ENCODE peak calls at places on chromosome 9, in ten cellular contexts. N, Y, K, Q, X, J, R, V, L and B are unnamed samples.

GRCh38 chr9:124852829-124853531 is at the start of gene WDR38:
- DNase-seq in N (peak), Y (peak), K (peak), Q (no peak), X (no peak), J (peak), R (peak), V (peak), L (peak), B (no peak)

GRCh38 chr9:70494221-70494620 is 79.8 kb upstream of the KLF9 start:
- DNase-seq in N (no peak), Y (peak), K (no peak), Q (no peak), X (no peak), J (no peak), R (no peak), V (no peak), L (no peak), B (no peak)

GRCh38 chr9:133384736-133385321 is 8.7 kb downstream of the STKLD1 start:
- DNase-seq in N (no peak), Y (no peak), K (no peak), Q (no peak), X (no peak), J (no peak), R (no peak), V (no peak), L (no peak), B (no peak)

GRCh38 chr9:133725886-133726285 is 12.3 kb downstream of the SARDH start:
- DNase-seq in N (no peak), Y (peak), K (no peak), Q (no peak), X (no peak), J (no peak), R (no peak), V (no peak), L (no peak), B (no peak)

GRCh38 chr9:120351106-120351505 is 228.9 kb downstream of the CDK5RAP2 start:
- DNase-seq in N (no peak), Y (no peak), K (no peak), Q (no peak), X (no peak), J (no peak), R (no peak), V (no peak), L (no peak), B (no peak)

GRCh38 chr9:12289711-12290110 is 403.5 kb upstream of the TYRP1 start:
- DNase-seq in N (no peak), Y (no peak), K (no peak), Q (no peak), X (no peak), J (no peak), R (no peak), V (no peak), L (no peak), B (no peak)

GRCh38 chr9:91443994-91444392 is 20.4 kb upstream of the NFIL3 start:
- DNase-seq in N (no peak), Y (no peak), K (no peak), Q (no peak), X (no peak), J (no peak), R (no peak), V (no peak), L (no peak), B (no peak)

GRCh38 chr9:97307091-97307490 is 368 bp upstream of the CCDC180 start:
- DNase-seq in N (peak), Y (peak), K (peak), Q (no peak), X (peak), J (peak), R (peak), V (peak), L (peak), B (peak)

DNA sequence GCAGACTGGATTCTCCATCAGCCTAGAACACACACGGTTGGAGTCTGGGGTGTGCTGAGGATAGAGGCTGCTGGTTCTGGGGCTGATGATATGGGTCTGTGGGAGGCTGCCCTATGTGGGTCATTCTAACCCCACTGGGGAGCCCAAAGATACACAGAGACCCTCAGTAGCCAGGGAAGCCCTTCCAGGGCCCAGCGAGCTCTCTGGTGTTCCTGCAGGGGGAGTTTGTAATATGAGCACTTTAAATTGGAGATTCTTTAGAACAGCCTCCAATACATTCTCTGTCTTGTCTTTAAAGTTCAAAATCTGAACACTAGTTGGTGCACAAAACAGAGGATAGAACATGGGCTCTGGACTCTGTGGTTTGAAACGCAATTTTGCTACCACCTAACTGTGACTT is 2.4 kb downstream of the ACTL7A start:
- DNase-seq in N (peak), Y (no peak), K (no peak), Q (no peak), X (no peak), J (no peak), R (no peak), V (no peak), L (no peak), B (no peak)
- TF ChIP-seq CTCF in N (peak), Y (no peak), K (no peak), Q (no peak), X (no peak), J (no peak), R (no peak), V (peak), L (no peak), B (peak)

DNA sequence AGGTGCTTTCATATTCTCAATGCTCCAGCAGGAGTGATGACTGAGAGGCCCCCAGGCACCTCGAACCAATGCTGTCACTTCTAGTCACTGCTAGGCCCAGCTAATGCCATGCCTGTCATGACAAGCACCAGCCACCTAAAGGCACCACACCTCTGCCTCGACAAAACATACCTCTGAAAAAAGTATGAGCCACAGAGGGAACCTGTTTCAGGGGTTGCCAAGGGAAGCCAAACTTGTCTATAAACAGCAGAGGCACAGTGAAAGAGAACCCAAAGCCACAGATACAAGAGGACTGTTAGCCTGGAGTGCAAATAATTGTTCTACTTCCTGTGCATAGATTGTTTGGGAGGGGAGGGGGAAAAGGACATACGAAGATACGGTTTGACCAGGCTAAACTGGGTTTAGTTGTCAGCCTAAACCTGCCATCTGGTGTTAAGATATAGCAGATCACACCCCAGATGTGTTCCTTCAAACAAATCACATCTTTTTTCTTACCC is 45.9 kb downstream of the BNC2 start:
- DNase-seq in N (peak), Y (no peak), K (peak), Q (no peak), X (no peak), J (peak), R (no peak), V (no peak), L (no peak), B (peak)
- TF ChIP-seq CTCF in N (peak), Y (peak), K (no peak), Q (no peak), X (no peak), J (no peak), R (no peak), V (peak), L (no peak), B (peak)

DNA sequence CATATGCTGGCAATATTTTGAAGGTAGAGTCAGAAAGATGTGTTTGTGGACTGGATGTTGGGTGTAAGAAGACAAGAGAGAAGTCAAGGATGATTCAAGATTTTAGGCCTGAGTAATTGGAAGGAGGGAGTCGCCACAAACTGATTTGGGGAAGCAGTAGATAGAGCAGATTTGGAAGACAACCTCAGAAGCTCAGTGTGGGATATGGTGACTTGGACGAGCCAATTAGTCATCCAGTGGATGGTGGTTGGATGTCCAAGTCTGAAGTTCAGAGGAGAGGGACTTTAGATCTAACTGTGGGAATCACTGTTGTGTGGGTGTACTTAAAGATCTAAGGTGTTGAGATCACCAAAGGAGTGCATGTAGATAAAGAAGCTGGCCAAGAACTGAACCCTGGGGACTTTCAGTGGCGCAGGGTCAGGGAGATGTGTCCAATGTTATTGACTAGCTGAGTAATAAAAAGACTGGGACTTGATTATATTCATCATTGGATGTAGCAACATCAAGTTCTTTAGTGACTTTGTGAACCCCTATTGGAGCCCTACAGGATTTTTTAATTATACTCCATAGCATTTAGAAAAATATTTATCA is 2.3 kb downstream of the IDNK start:
- DNase-seq in N (no peak), Y (no peak), K (no peak), Q (no peak), X (no peak), J (no peak), R (no peak), V (no peak), L (no peak), B (no peak)
- TF ChIP-seq CTCF in N (no peak), Y (no peak), K (no peak), Q (no peak), X (no peak), J (no peak), R (no peak), V (no peak), L (no peak), B (no peak)

GRCh38 chr9:76759726-76760125 is 4.5 kb upstream of the PCA3 start:
- DNase-seq in N (no peak), Y (no peak), K (no peak), Q (no peak), X (no peak), J (no peak), R (peak), V (no peak), L (no peak), B (no peak)

GRCh38 chr9:76764138-76764537 is at the start of gene PCA3:
- DNase-seq in N (no peak), Y (no peak), K (no peak), Q (no peak), X (no peak), J (no peak), R (no peak), V (no peak), L (no peak), B (no peak)

GRCh38 chr9:76757274-76757673 is 7.0 kb upstream of the PCA3 start:
- DNase-seq in N (no peak), Y (no peak), K (no peak), Q (no peak), X (no peak), J (no peak), R (no peak), V (no peak), L (no peak), B (no peak)

GRCh38 chr9:76758476-76758875 is 5.8 kb upstream of the PCA3 start:
- DNase-seq in N (no peak), Y (no peak), K (no peak), Q (no peak), X (no peak), J (no peak), R (no peak), V (no peak), L (no peak), B (no peak)

DNA sequence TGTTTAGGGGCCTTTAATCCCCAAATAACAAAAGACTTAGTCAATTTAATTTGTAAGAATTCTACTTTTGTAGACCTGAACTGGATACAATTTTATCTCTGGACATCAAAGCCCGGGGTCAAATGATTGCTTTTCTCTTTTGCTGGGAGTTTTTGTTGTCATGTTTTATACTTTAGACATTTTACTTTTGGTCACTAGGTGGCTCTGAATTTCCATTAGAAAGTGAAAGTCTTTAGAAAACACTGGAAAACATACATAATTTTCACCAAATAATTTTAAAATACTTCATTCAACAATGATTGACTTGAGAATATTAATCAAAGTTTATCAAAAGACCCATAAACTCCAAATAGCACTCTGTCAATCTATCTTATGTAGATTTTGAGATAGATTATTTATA is 2.8 kb upstream of the PCA3 start:
- DNase-seq in N (peak), Y (no peak), K (no peak), Q (no peak), X (no peak), J (peak), R (no peak), V (no peak), L (no peak), B (no peak)
- TF ChIP-seq CTCF in N (peak), Y (no peak), K (peak), Q (peak), X (peak), J (peak), R (peak), V (peak), L (no peak), B (peak)

GRCh38 chr9:15513335-15513734 is 2.6 kb upstream of the PSIP1 start:
- DNase-seq in N (peak), Y (no peak), K (peak), Q (no peak), X (no peak), J (peak), R (no peak), V (peak), L (peak), B (no peak)
- TF ChIP-seq CTCF in N (peak), Y (no peak), K (no peak), Q (peak), X (no peak), J (no peak), R (no peak), V (peak), L (no peak), B (peak)

DNA sequence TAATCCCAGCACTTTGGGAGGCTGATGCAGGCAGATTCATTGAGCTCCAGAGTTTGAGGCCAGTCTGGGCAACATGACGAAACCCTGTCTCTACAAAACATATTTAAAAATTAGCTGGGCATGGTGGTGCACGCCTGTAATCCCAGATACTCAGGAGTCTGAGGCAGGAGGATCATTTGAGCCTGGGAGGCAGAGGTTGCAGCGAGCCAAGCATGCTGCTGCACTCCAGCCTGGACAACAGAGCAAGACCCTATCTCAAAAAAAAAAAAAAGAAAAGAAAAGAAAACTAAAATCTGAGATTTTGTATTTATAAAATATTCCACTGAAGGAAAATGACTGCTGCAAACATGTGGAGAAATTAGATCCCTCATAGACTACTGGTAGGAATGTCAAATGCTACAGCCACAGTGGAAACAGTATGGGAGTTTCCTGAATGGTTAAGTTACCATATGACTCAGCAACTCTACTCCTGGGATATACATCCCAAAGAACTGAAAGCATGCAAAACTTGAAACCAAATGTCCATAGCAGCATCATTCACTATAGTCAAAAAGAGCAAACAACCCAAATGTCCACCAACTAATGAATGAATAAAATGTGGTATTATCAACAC is 106.1 kb downstream of the UBAP2 start:
- DNase-seq in N (peak), Y (no peak), K (peak), Q (peak), X (no peak), J (peak), R (no peak), V (no peak), L (no peak), B (peak)
- TF ChIP-seq CTCF in N (peak), Y (no peak), K (peak), Q (peak), X (no peak), J (no peak), R (no peak), V (no peak), L (no peak), B (peak)

GRCh38 chr9:100013573-100013972 is 85.2 kb downstream of the ERP44 start:
- DNase-seq in N (no peak), Y (no peak), K (no peak), Q (no peak), X (no peak), J (no peak), R (no peak), V (no peak), L (no peak), B (no peak)
- TF ChIP-seq CTCF in N (peak), Y (no peak), K (no peak), Q (no peak), X (no peak), J (no peak), R (no peak), V (no peak), L (no peak), B (peak)

DNA sequence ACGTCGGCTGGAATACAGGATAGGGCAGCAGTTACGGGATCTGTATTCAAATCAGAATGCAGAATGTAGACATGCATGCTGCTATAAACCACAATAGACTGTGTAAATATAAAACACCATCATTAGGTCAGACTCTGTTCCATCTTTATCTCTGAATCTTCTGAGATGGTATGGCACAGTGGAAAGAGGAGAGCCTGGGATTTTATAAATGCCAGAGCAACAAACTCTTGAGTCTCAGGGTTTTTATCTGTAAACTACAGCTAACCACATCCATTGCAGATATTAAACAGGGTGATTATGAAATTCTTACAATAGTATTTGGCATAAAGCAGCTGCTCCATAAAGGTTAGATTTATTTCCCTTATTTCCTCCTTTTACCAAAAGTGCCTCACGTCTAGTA is 108.7 kb downstream of the ZDHHC21 start:
- DNase-seq in N (no peak), Y (no peak), K (no peak), Q (no peak), X (no peak), J (no peak), R (no peak), V (no peak), L (no peak), B (no peak)
- TF ChIP-seq CTCF in N (no peak), Y (no peak), K (no peak), Q (no peak), X (no peak), J (no peak), R (no peak), V (no peak), L (no peak), B (no peak)

GRCh38 chr9:83980395-83981125 is at the start of gene RMI1:
- DNase-seq in N (peak), Y (peak), K (peak), Q (peak), X (peak), J (peak), R (peak), V (peak), L (peak), B (peak)
- TF ChIP-seq CTCF in N (peak), Y (no peak), K (peak), Q (peak), X (no peak), J (peak), R (peak), V (peak), L (no peak), B (peak)

GRCh38 chr9:34187891-34188240 is 9.0 kb downstream of the UBAP1 start:
- DNase-seq in N (peak), Y (no peak), K (no peak), Q (no peak), X (no peak), J (no peak), R (no peak), V (no peak), L (no peak), B (no peak)

GRCh38 chr9:34185778-34186551 is 7.1 kb downstream of the UBAP1 start:
- DNase-seq in N (peak), Y (peak), K (peak), Q (peak), X (no peak), J (peak), R (peak), V (no peak), L (no peak), B (peak)

GRCh38 chr9:34195143-34195542 is 16.3 kb downstream of the UBAP1 start:
- DNase-seq in N (no peak), Y (no peak), K (no peak), Q (no peak), X (no peak), J (no peak), R (no peak), V (no peak), L (no peak), B (no peak)

GRCh38 chr9:34190996-34191892 is 12.4 kb downstream of the UBAP1 start:
- DNase-seq in N (peak), Y (no peak), K (peak), Q (no peak), X (no peak), J (no peak), R (no peak), V (peak), L (no peak), B (no peak)
- TF ChIP-seq CTCF in N (peak), Y (peak), K (peak), Q (peak), X (no peak), J (peak), R (no peak), V (peak), L (no peak), B (peak)